ENCODE peak calls at places on chromosomes 13 and 19, in seven cellular contexts. X is T-cell; B is effector CD4-positive, alpha-beta T cell; C is NCI-H1105; U is activated gamma-delta T cell; J is activated CD4-positive, alpha-beta memory T cell treated with anti-CD3 and anti-CD28 coated beads, Interleukin-2, amount 10 ng/mL, durations not matched to agents 7 days and 5 days; M is CD8-positive, alpha-beta memory T cell. D is an unnamed sample.

GRCh38 chr19:45163156-45163555 is 2.4 kb upstream of the NKPD1 start:
- DNase-seq in U (no peak), M (no peak), J (no peak), X (no peak), C (no peak), B (no peak), D (no peak)

GRCh38 chr13:114096811-114097503 is 35.5 kb downstream of the RASA3 start:
- DNase-seq in J (no peak), X (no peak), B (no peak), U (no peak), M (no peak), C (peak; percentile 26), D (no peak)

GRCh38 chr19:47503130-47503822 is 11.6 kb downstream of the NAPA start:
- DNase-seq in U (no peak), C (no peak), J (no peak), M (no peak), X (no peak), B (no peak), D (no peak)

GRCh38 chr13:69020120-69020519 is 1087.5 kb upstream of the ATXN8OS start:
- DNase-seq in M (no peak), U (no peak), B (no peak), X (no peak), C (no peak), J (no peak), D (no peak)

GRCh38 chr19:38111898-38112297 is 112.1 kb downstream of the DPF1 start:
- DNase-seq in U (no peak), B (no peak), C (no peak), J (no peak), M (no peak), X (no peak), D (no peak)

GRCh38 chr19:10812902-10813404 is 23.1 kb downstream of the TMED1 start:
- DNase-seq in M (no peak), B (no peak), C (no peak), U (no peak), J (peak; percentile 60), X (no peak), D (no peak)

GRCh38 chr13:50693755-50694154 is 149.7 kb downstream of the DLEU7 start:
- DNase-seq in X (no peak), C (no peak), B (no peak), U (no peak), M (no peak), J (no peak), D (no peak)

GRCh38 chr13:62432295-62432694 is 1016.6 kb upstream of the PCDH20 start:
- DNase-seq in X (no peak), J (no peak), B (no peak), C (no peak), M (no peak), U (no peak), D (no peak)

GRCh38 chr19:22735911-22736645 is 47.9 kb downstream of the ZNF99 start:
- DNase-seq in J (no peak), U (no peak), C (no peak), X (no peak), B (no peak), M (no peak), D (no peak)

GRCh38 chr13:37453246-37453645 is 145.3 kb downstream of the POSTN start:
- DNase-seq in C (no peak), U (no peak), J (no peak), M (no peak), B (no peak), X (no peak), D (no peak)

GRCh38 chr19:49790866-49791265 is 22.2 kb downstream of the FUZ start:
- DNase-seq in J (no peak), B (no peak), C (no peak), M (no peak), U (no peak), X (no peak), D (no peak)

D was measured in memory B cell.